ENCODE peak calls at places on chromosome 11, in ten cellular contexts. One of them, this sample, is unnamed.

GRCh38 chr11:109586789-109587188 is 164.8 kb downstream of the C11orf87 start:
- DNase-seq in brain pericyte: no peak
- DNase-seq in activated naive CD4-positive, alpha-beta T cell treated with anti-CD3 and anti-CD28 coated beads, Interleukin-2, amount 50 U/mL, for 16 hours: no peak
- DNase-seq in HL-60: no peak
- DNase-seq in K562: no peak
- DNase-seq in activated CD4-positive, alpha-beta T cell treated with anti-CD3 and anti-CD28 coated beads for 48 hours: no peak
- DNase-seq in uterus: no peak
- DNase-seq in lung microvascular endothelial cell: no peak
- DNase-seq in 8988T: no peak
- DNase-seq in stimulated activated CD4-positive, alpha-beta T cell treated with anti-CD3 and anti-CD28 coated beads, Interleukin-1b, Interleukin-23, amount 100 ng/mL, for 1 hour: no peak
- DNase-seq in this sample: no peak

GRCh38 chr11:77158041-77158695 is 30.1 kb downstream of the MYO7A start:
- DNase-seq in uterus: no peak
- DNase-seq in brain pericyte: no peak
- DNase-seq in 8988T: no peak
- DNase-seq in lung microvascular endothelial cell: no peak
- DNase-seq in K562: no peak
- DNase-seq in stimulated activated CD4-positive, alpha-beta T cell treated with anti-CD3 and anti-CD28 coated beads, Interleukin-1b, Interleukin-23, amount 100 ng/mL, for 1 hour: no peak
- DNase-seq in activated CD4-positive, alpha-beta T cell treated with anti-CD3 and anti-CD28 coated beads for 48 hours: no peak
- DNase-seq in activated naive CD4-positive, alpha-beta T cell treated with anti-CD3 and anti-CD28 coated beads, Interleukin-2, amount 50 U/mL, for 16 hours: no peak
- DNase-seq in HL-60: no peak
- DNase-seq in this sample: no peak

GRCh38 chr11:97909544-97910394 is 1111.0 kb upstream of the CNTN5 start:
- DNase-seq in uterus: no peak
- DNase-seq in activated CD4-positive, alpha-beta T cell treated with anti-CD3 and anti-CD28 coated beads for 48 hours: no peak
- DNase-seq in K562: no peak
- DNase-seq in lung microvascular endothelial cell: no peak
- DNase-seq in HL-60: no peak
- DNase-seq in activated naive CD4-positive, alpha-beta T cell treated with anti-CD3 and anti-CD28 coated beads, Interleukin-2, amount 50 U/mL, for 16 hours: no peak
- DNase-seq in brain pericyte: no peak
- DNase-seq in stimulated activated CD4-positive, alpha-beta T cell treated with anti-CD3 and anti-CD28 coated beads, Interleukin-1b, Interleukin-23, amount 100 ng/mL, for 1 hour: no peak
- DNase-seq in 8988T: no peak
- DNase-seq in this sample: no peak

GRCh38 chr11:130477646-130478203 is 29.3 kb downstream of the ADAMTS15 start:
- DNase-seq in HL-60: no peak
- DNase-seq in brain pericyte: peak
- DNase-seq in activated naive CD4-positive, alpha-beta T cell treated with anti-CD3 and anti-CD28 coated beads, Interleukin-2, amount 50 U/mL, for 16 hours: no peak
- DNase-seq in 8988T: no peak
- DNase-seq in uterus: no peak
- DNase-seq in K562: no peak
- DNase-seq in activated CD4-positive, alpha-beta T cell treated with anti-CD3 and anti-CD28 coated beads for 48 hours: no peak
- DNase-seq in lung microvascular endothelial cell: no peak
- DNase-seq in stimulated activated CD4-positive, alpha-beta T cell treated with anti-CD3 and anti-CD28 coated beads, Interleukin-1b, Interleukin-23, amount 100 ng/mL, for 1 hour: no peak
- DNase-seq in this sample: no peak

GRCh38 chr11:47179655-47179991 is 2.9 kb upstream of the ARFGAP2 start:
- DNase-seq in HL-60: peak
- DNase-seq in uterus: no peak
- DNase-seq in stimulated activated CD4-positive, alpha-beta T cell treated with anti-CD3 and anti-CD28 coated beads, Interleukin-1b, Interleukin-23, amount 100 ng/mL, for 1 hour: no peak
- DNase-seq in activated CD4-positive, alpha-beta T cell treated with anti-CD3 and anti-CD28 coated beads for 48 hours: peak
- DNase-seq in activated naive CD4-positive, alpha-beta T cell treated with anti-CD3 and anti-CD28 coated beads, Interleukin-2, amount 50 U/mL, for 16 hours: peak
- DNase-seq in brain pericyte: no peak
- DNase-seq in 8988T: peak
- DNase-seq in K562: peak
- DNase-seq in lung microvascular endothelial cell: peak
- DNase-seq in this sample: no peak

GRCh38 chr11:109939176-109939810 is 153.9 kb upstream of the ZC3H12C start:
- DNase-seq in lung microvascular endothelial cell: peak
- DNase-seq in activated CD4-positive, alpha-beta T cell treated with anti-CD3 and anti-CD28 coated beads for 48 hours: no peak
- DNase-seq in brain pericyte: peak
- DNase-seq in 8988T: no peak
- DNase-seq in HL-60: peak
- DNase-seq in stimulated activated CD4-positive, alpha-beta T cell treated with anti-CD3 and anti-CD28 coated beads, Interleukin-1b, Interleukin-23, amount 100 ng/mL, for 1 hour: no peak
- DNase-seq in activated naive CD4-positive, alpha-beta T cell treated with anti-CD3 and anti-CD28 coated beads, Interleukin-2, amount 50 U/mL, for 16 hours: no peak
- DNase-seq in uterus: no peak
- DNase-seq in K562: peak
- DNase-seq in this sample: peak

GRCh38 chr11:23789938-23790371 is 706.9 kb upstream of the LUZP2 start:
- DNase-seq in lung microvascular endothelial cell: no peak
- DNase-seq in 8988T: no peak
- DNase-seq in brain pericyte: no peak
- DNase-seq in HL-60: no peak
- DNase-seq in K562: no peak
- DNase-seq in activated naive CD4-positive, alpha-beta T cell treated with anti-CD3 and anti-CD28 coated beads, Interleukin-2, amount 50 U/mL, for 16 hours: no peak
- DNase-seq in activated CD4-positive, alpha-beta T cell treated with anti-CD3 and anti-CD28 coated beads for 48 hours: no peak
- DNase-seq in uterus: no peak
- DNase-seq in stimulated activated CD4-positive, alpha-beta T cell treated with anti-CD3 and anti-CD28 coated beads, Interleukin-1b, Interleukin-23, amount 100 ng/mL, for 1 hour: no peak
- DNase-seq in this sample: no peak

GRCh38 chr11:45273509-45273908 is 12.6 kb downstream of the SYT13 start:
- DNase-seq in brain pericyte: no peak
- DNase-seq in lung microvascular endothelial cell: no peak
- DNase-seq in HL-60: no peak
- DNase-seq in K562: no peak
- DNase-seq in activated CD4-positive, alpha-beta T cell treated with anti-CD3 and anti-CD28 coated beads for 48 hours: no peak
- DNase-seq in stimulated activated CD4-positive, alpha-beta T cell treated with anti-CD3 and anti-CD28 coated beads, Interleukin-1b, Interleukin-23, amount 100 ng/mL, for 1 hour: no peak
- DNase-seq in activated naive CD4-positive, alpha-beta T cell treated with anti-CD3 and anti-CD28 coated beads, Interleukin-2, amount 50 U/mL, for 16 hours: no peak
- DNase-seq in 8988T: no peak
- DNase-seq in uterus: no peak
- DNase-seq in this sample: no peak

GRCh38 chr11:100914415-100914814 is 215.2 kb downstream of the PGR start:
- DNase-seq in 8988T: no peak
- DNase-seq in brain pericyte: no peak
- DNase-seq in uterus: no peak
- DNase-seq in stimulated activated CD4-positive, alpha-beta T cell treated with anti-CD3 and anti-CD28 coated beads, Interleukin-1b, Interleukin-23, amount 100 ng/mL, for 1 hour: no peak
- DNase-seq in K562: no peak
- DNase-seq in activated CD4-positive, alpha-beta T cell treated with anti-CD3 and anti-CD28 coated beads for 48 hours: no peak
- DNase-seq in lung microvascular endothelial cell: no peak
- DNase-seq in activated naive CD4-positive, alpha-beta T cell treated with anti-CD3 and anti-CD28 coated beads, Interleukin-2, amount 50 U/mL, for 16 hours: no peak
- DNase-seq in HL-60: no peak
- DNase-seq in this sample: no peak

GRCh38 chr11:120326228-120326627 is 1.1 kb downstream of the TLCD5 start:
- DNase-seq in uterus: no peak
- DNase-seq in lung microvascular endothelial cell: no peak
- DNase-seq in HL-60: no peak
- DNase-seq in brain pericyte: no peak
- DNase-seq in activated naive CD4-positive, alpha-beta T cell treated with anti-CD3 and anti-CD28 coated beads, Interleukin-2, amount 50 U/mL, for 16 hours: no peak
- DNase-seq in 8988T: no peak
- DNase-seq in stimulated activated CD4-positive, alpha-beta T cell treated with anti-CD3 and anti-CD28 coated beads, Interleukin-1b, Interleukin-23, amount 100 ng/mL, for 1 hour: no peak
- DNase-seq in activated CD4-positive, alpha-beta T cell treated with anti-CD3 and anti-CD28 coated beads for 48 hours: no peak
- DNase-seq in K562: no peak
- DNase-seq in this sample: no peak

GRCh38 chr11:122705396-122705795 is 49.9 kb downstream of the UBASH3B start:
- DNase-seq in 8988T: no peak
- DNase-seq in activated CD4-positive, alpha-beta T cell treated with anti-CD3 and anti-CD28 coated beads for 48 hours: no peak
- DNase-seq in stimulated activated CD4-positive, alpha-beta T cell treated with anti-CD3 and anti-CD28 coated beads, Interleukin-1b, Interleukin-23, amount 100 ng/mL, for 1 hour: no peak
- DNase-seq in K562: no peak
- DNase-seq in lung microvascular endothelial cell: no peak
- DNase-seq in HL-60: no peak
- DNase-seq in activated naive CD4-positive, alpha-beta T cell treated with anti-CD3 and anti-CD28 coated beads, Interleukin-2, amount 50 U/mL, for 16 hours: no peak
- DNase-seq in uterus: no peak
- DNase-seq in brain pericyte: no peak
- DNase-seq in this sample: no peak